ENCODE peak calls at places on chromosomes 3 and 15, in five cellular contexts. Y, K, C, N and S are unnamed samples.

GRCh38 chr3:121698914-121699313 is 38.2 kb upstream of the HCLS1 start:
- DNase-seq in K (peak), Y (no peak), N (no peak), C (no peak), S (no peak)

GRCh38 chr3:105473521-105474223 is 107.0 kb downstream of the ALCAM start:
- DNase-seq in K (no peak), C (no peak), N (no peak), Y (no peak), S (no peak)

GRCh38 chr15:100124361-100124760 is 217.4 kb downstream of the ADAMTS17 start:
- DNase-seq in Y (no peak), N (no peak), C (no peak), K (no peak), S (peak)

GRCh38 chr3:42129014-42129953 is 38.1 kb downstream of the TRAK1 start:
- DNase-seq in K (peak), C (no peak), Y (no peak), N (peak), S (no peak)

GRCh38 chr3:183587337-183587736 is 31.8 kb upstream of the KLHL6 start:
- DNase-seq in N (no peak), C (no peak), K (no peak), Y (no peak), S (no peak)

GRCh38 chr3:127535901-127536817 is 54.4 kb downstream of the TPRA1 start:
- DNase-seq in C (no peak), N (no peak), K (no peak), Y (no peak), S (no peak)

GRCh38 chr3:189944285-189945145 is 176.2 kb downstream of the P3H2 start:
- DNase-seq in Y (no peak), C (no peak), K (no peak), N (no peak), S (no peak)

GRCh38 chr3:9125278-9125951 is 124.0 kb downstream of the SRGAP3 start:
- DNase-seq in N (peak), C (no peak), K (no peak), Y (no peak), S (no peak)

GRCh38 chr3:129313415-129313982 is 34.8 kb downstream of the HMCES start:
- DNase-seq in N (no peak), K (no peak), Y (no peak), C (no peak), S (no peak)

GRCh38 chr15:70111203-70112017 is 13.7 kb upstream of the TLE3 start:
- DNase-seq in C (no peak), N (peak), K (peak), Y (no peak), S (no peak)

GRCh38 chr3:184750684-184751083 is 38.8 kb upstream of the MAGEF1 start:
- DNase-seq in K (no peak), N (no peak), Y (no peak), C (no peak), S (no peak)

GRCh38 chr3:58609990-58610389 is 32.8 kb upstream of the FAM107A start:
- DNase-seq in Y (no peak), K (no peak), N (no peak), C (no peak), S (no peak)

GRCh38 chr3:30167511-30168135 is 438.8 kb upstream of the TGFBR2 start:
- DNase-seq in K (no peak), C (no peak), N (no peak), Y (no peak), S (no peak)

GRCh38 chr3:65024148-65024547 is 336.3 kb upstream of the ADAMTS9 start:
- DNase-seq in Y (no peak), K (no peak), C (no peak), N (peak), S (no peak)

GRCh38 chr3:127831723-127832172 is 9.4 kb upstream of the MGLL start:
- DNase-seq in N (peak), Y (no peak), C (no peak), K (no peak), S (peak)

GRCh38 chr3:7682822-7683229 is 818.8 kb upstream of the LMCD1 start:
- DNase-seq in Y (no peak), N (peak), C (no peak), K (no peak), S (no peak)

GRCh38 chr15:49900836-49901235 is 218.2 kb downstream of the ATP8B4 start:
- DNase-seq in N (no peak), C (no peak), K (no peak), Y (no peak), S (no peak)

GRCh38 chr15:49900036-49900435 is 219.0 kb downstream of the ATP8B4 start:
- DNase-seq in Y (no peak), K (no peak), N (no peak), C (no peak), S (no peak)

GRCh38 chr15:49901867-49902775 is 216.9 kb downstream of the ATP8B4 start:
- DNase-seq in C (no peak), K (no peak), N (no peak), Y (no peak), S (no peak)

GRCh38 chr15:49904296-49904695 is 214.7 kb downstream of the ATP8B4 start:
- DNase-seq in K (no peak), C (no peak), N (no peak), Y (no peak), S (no peak)

GRCh38 chr15:49902791-49903481 is 216.1 kb downstream of the ATP8B4 start:
- DNase-seq in Y (no peak), K (no peak), C (no peak), N (no peak), S (no peak)
- TF ChIP-seq POLR2AphosphoS5 in Y (no peak), K (peak), C (no peak), N (no peak), S (no peak)

GRCh38 chr3:32420138-32420981 is 28.7 kb downstream of the CMTM7 start:
- DNase-seq in K (no peak), C (peak), Y (no peak), N (peak), S (peak)
- TF ChIP-seq POLR2AphosphoS5 in K (no peak), C (peak), Y (no peak), N (no peak), S (peak)

GRCh38 chr3:123401836-123402530 is 46.9 kb downstream of the ADCY5 start:
- DNase-seq in Y (no peak), N (no peak), K (peak), C (no peak), S (peak)
- TF ChIP-seq POLR2AphosphoS5 in Y (no peak), N (no peak), K (peak), C (no peak), S (no peak)

GRCh38 chr3:52525666-52526065 is 8.0 kb downstream of the NT5DC2 start:
- DNase-seq in C (no peak), N (no peak), K (peak), Y (no peak), S (peak)
- TF ChIP-seq POLR2AphosphoS5 in C (no peak), N (no peak), K (no peak), Y (no peak), S (no peak)

GRCh38 chr3:152595975-152596832 is 238.7 kb upstream of the P2RY1 start:
- DNase-seq in C (no peak), N (no peak), K (peak), Y (no peak), S (no peak)
- TF ChIP-seq POLR2AphosphoS5 in C (no peak), N (no peak), K (no peak), Y (no peak), S (no peak)

GRCh38 chr15:74316116-74316515 is 51.3 kb downstream of the CYP11A1 start:
- DNase-seq in Y (no peak), C (no peak), K (no peak), N (no peak), S (no peak)
- TF ChIP-seq POLR2AphosphoS5 in Y (no peak), C (no peak), K (no peak), N (no peak), S (no peak)

DNA sequence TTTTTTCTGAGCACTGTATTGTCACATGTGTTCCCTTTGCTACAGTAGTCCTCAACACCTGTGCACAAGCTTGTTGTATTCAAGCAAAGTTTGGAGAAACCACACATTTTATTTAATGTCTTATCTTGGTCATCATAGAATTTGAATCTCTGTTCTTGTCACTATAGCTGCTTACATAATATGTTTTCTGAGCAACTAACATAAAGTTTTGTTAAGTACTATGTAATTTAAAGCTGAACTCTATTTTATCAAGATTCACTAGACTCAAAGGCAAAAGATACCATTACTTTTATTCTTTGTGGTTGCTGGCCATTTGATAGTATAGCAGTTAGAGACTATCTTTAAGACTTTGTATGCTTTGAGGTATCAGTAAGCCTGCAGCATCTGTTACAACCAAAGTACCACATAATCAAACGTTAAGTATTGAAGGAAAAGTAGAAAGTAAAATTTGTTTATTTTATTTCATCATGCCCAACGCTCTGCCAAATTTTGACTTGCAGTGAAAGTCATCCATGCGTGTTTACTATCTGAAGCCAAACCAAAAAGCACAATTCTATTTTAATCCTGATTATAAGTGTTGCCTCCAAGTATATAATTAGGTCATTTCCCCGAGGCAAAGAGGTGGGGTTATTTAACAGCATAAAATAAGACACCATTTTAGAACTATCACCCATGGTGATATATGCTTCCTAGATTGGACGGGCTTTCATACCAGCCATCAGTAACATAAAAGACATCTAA is 10.3 kb upstream of the ABHD10 start:
- DNase-seq in Y (no peak), K (no peak), C (no peak), N (no peak), S (no peak)
- TF ChIP-seq POLR2AphosphoS5 in Y (no peak), K (no peak), C (no peak), N (no peak), S (no peak)

DNA sequence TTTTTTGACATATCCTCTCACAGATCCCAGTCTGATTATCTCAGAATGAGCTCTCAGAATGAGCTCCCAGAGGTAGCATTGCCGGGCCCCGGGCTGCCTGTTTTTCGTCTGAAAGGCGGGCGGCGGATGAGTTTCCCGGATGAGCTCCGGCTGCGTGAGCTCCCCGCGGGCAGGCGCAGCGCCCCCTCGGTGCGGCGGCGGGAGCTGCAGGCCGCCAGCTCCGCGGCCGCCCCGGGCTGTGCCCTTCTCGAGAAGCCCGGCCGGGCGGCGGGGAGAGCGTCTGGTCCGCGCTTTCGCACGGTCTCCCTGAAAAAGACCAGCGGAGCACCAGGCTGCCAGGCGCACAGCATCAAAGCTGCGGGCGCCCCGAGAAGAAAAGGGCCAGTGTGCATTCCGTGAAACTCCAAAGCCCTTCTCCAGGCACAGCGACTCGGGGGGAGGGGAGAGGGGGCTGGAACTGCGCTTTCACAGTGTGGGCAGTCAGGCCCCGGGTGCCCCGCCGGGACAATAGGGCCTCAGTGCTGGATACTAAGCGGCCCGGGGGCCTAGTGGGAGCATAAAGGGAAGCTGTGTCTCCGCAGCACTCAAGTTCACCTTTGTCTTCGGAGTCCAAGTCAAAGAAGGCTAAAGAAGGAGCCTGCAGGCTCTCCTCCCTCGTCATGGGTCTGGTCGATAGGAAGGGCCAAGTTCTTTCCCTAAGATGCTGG is 12.1 kb upstream of the SHC4 start:
- DNase-seq in K (peak), C (peak), Y (no peak), N (peak), S (peak)
- TF ChIP-seq POLR2AphosphoS5 in K (peak), C (no peak), Y (no peak), N (no peak), S (peak)

GRCh38 chr15:63065262-63066234 is 23.0 kb downstream of the TPM1 start:
- DNase-seq in N (peak), Y (no peak), K (no peak), C (no peak), S (no peak)

GRCh38 chr15:63067976-63068743 is 25.6 kb downstream of the TPM1 start:
- DNase-seq in C (no peak), N (no peak), K (no peak), Y (no peak), S (no peak)

GRCh38 chr15:63063877-63064409 is 21.4 kb downstream of the TPM1 start:
- DNase-seq in Y (no peak), C (no peak), K (no peak), N (no peak), S (no peak)

GRCh38 chr15:63063164-63063756 is 20.7 kb downstream of the TPM1 start:
- DNase-seq in N (no peak), K (no peak), C (no peak), Y (no peak), S (no peak)

DNA sequence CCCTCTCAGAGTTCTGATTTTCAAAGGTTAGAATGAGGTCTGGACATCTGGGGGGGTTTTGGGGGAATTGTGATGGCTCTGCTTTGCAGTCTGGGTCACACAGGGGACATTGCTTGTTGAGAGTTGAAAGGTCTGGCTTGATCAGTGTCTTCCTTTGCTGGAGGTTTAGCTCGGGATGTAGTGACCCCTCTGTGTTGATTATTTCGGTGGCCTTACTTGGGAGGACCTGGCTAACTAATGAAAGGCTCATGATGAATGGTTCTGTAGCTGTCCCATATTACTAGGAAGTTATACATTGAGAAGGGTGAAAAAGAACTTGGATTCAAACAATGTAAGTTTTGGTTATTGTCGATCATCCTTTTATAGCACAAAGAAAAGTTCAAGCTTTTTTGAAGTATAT is 23.8 kb downstream of the TPM1 start:
- DNase-seq in C (no peak), K (no peak), Y (no peak), N (no peak), S (no peak)
- TF ChIP-seq POLR2AphosphoS5 in C (no peak), K (peak), Y (no peak), N (no peak), S (no peak)

GRCh38 chr15:60054472-60054871 is 50.4 kb downstream of the FOXB1 start:
- DNase-seq in N (no peak), K (no peak), C (no peak), Y (no peak), S (no peak)
- TF ChIP-seq POLR2AphosphoS5 in N (no peak), K (no peak), C (no peak), Y (no peak), S (no peak)